ENCODE peak calls at places on chromosomes 2 and 18, in nine cellular contexts. U, K, M, Y, Q, X, H, Z and D are unnamed samples.

GRCh38 chr2:219249203-219249980 is 3.7 kb upstream of the TUBA4B start:
- DNase-seq in K (peak; percentile 94), Z (peak; percentile 80), X (peak; percentile 94), U (no peak), Q (no peak), Y (no peak), M (no peak), H (no peak), D (peak; percentile 55)

GRCh38 chr2:144707927-144708326 is 188.0 kb upstream of the ZEB2 start:
- DNase-seq in Q (peak; percentile 85), Y (no peak), K (no peak), M (no peak), H (no peak), X (no peak), Z (no peak), U (no peak), D (no peak)

GRCh38 chr2:24327988-24328387 is 32.3 kb downstream of the ITSN2 start:
- DNase-seq in Z (no peak), H (no peak), Y (peak; percentile 45), M (no peak), U (peak; percentile 14), X (no peak), K (no peak), Q (no peak), D (no peak)

GRCh38 chr2:97936199-97936598 is 59.5 kb downstream of the TMEM131 start:
- DNase-seq in Z (no peak), Q (no peak), H (peak; percentile 17), K (peak; percentile 35), M (peak; percentile 18), Y (peak; percentile 67), X (no peak), U (peak; percentile 46), D (no peak)

GRCh38 chr2:201858781-201859180 is 52.4 kb downstream of the CDK15 start:
- DNase-seq in X (no peak), Q (no peak), M (peak; percentile 43), Y (peak; percentile 86), Z (no peak), U (peak; percentile 41), H (peak; percentile 17), K (peak; percentile 21), D (no peak)

GRCh38 chr2:135931776-135932438 is 53.5 kb downstream of the DARS1 start:
- DNase-seq in Y (no peak), X (no peak), M (no peak), H (no peak), U (no peak), Q (no peak), K (no peak), Z (no peak), D (no peak)

GRCh38 chr18:9663377-9663776 is 44.7 kb upstream of the RAB31 start:
- DNase-seq in X (no peak), M (no peak), Z (no peak), K (no peak), Q (peak; percentile 26), Y (no peak), U (no peak), H (no peak), D (no peak)

GRCh38 chr2:173669271-173669853 is 295.8 kb downstream of the SP3 start:
- DNase-seq in H (no peak), K (no peak), Q (no peak), U (no peak), Z (no peak), X (no peak), M (no peak), Y (no peak), D (no peak)

GRCh38 chr2:1564506-1564905 is 151.2 kb downstream of the TPO start:
- DNase-seq in X (no peak), K (no peak), Q (no peak), M (no peak), Y (no peak), U (no peak), H (no peak), Z (no peak), D (no peak)

GRCh38 chr18:68417826-68418225 is 297.1 kb downstream of the TMX3 start:
- DNase-seq in M (no peak), U (no peak), Y (no peak), K (no peak), H (no peak), Z (no peak), Q (no peak), X (no peak), D (no peak)

GRCh38 chr2:23434721-23435121 is 49.7 kb downstream of the KLHL29 start:
- DNase-seq in H (no peak), Q (peak; percentile 21), K (no peak), X (peak; percentile 17), U (no peak), M (no peak), Z (peak; percentile 44), Y (no peak), D (no peak)

GRCh38 chr2:152755029-152755428 is 36.6 kb downstream of the ARL6IP6 start:
- DNase-seq in Q (no peak), U (peak; percentile 42), Z (no peak), H (peak; percentile 34), Y (peak; percentile 62), X (no peak), K (no peak), M (peak; percentile 20), D (no peak)

GRCh38 chr18:21513292-21513691 is 87.2 kb downstream of the ESCO1 start:
- DNase-seq in Q (no peak), U (no peak), Y (no peak), K (no peak), M (no peak), Z (no peak), X (no peak), H (no peak), D (no peak)

DNA sequence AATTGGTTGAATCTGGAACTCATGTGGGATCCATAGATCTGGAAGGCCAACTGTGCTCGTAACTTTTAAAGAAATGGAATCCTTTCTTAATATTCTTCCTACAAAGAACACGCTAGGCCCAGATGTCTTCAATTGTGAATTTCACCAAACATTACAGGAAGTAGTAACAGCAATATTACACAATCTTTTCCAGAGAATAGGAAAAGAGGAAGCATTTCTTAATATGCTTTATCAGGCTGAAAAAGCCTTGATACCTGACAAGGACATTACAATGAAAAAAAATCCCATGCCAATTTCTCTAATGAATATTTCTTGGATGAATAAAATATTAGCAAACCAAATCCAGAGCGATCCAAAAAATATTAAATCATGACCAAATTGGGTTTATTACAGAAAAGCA is 80.4 kb upstream of the HAAO start:
- DNase-seq in Q (no peak), Y (no peak), K (no peak), X (no peak), M (no peak), Z (no peak), U (no peak), H (no peak), D (no peak)
- H3K4me1 ChIP-seq in Q (no peaks in the 10 kb centered on the region), Y (no peaks in the 10 kb centered on the region), K (peaks cover 11% of the 10 kb centered on the region), X (peaks cover 33% of the 10 kb centered on the region), M (no peaks in the 10 kb centered on the region), Z (no peaks in the 10 kb centered on the region), U (no peaks in the 10 kb centered on the region), H (no peaks in the 10 kb centered on the region), D (no peaks in the 10 kb centered on the region)

GRCh38 chr2:68245672-68246071 is 6.7 kb downstream of the PPP3R1 start:
- DNase-seq in Q (no peak), X (no peak), Y (no peak), Z (no peak), M (no peak), U (no peak), H (no peak), K (no peak), D (no peak)

GRCh38 chr2:68248361-68248760 is 4.0 kb downstream of the PPP3R1 start:
- DNase-seq in K (no peak), H (no peak), M (no peak), X (no peak), Z (no peak), Q (no peak), U (no peak), Y (no peak), D (no peak)

GRCh38 chr2:68245066-68245465 is 7.3 kb downstream of the PPP3R1 start:
- DNase-seq in X (no peak), U (no peak), H (no peak), Q (no peak), M (no peak), Y (no peak), Z (no peak), K (no peak), D (no peak)

GRCh38 chr2:68240446-68240845 is 11.9 kb downstream of the PPP3R1 start:
- DNase-seq in X (no peak), Y (no peak), U (no peak), Z (no peak), M (no peak), H (no peak), Q (no peak), K (no peak), D (no peak)

GRCh38 chr2:68244456-68244855 is 7.9 kb downstream of the PPP3R1 start:
- DNase-seq in Y (no peak), K (no peak), Q (no peak), U (no peak), X (no peak), H (no peak), Z (no peak), M (no peak), D (no peak)
- H3K36me3 ChIP-seq in Y (no peaks in the 10 kb centered on the region), K (no peaks in the 10 kb centered on the region), Q (peaks cover 21% of the 10 kb centered on the region), U (no peaks in the 10 kb centered on the region), X (no peaks in the 10 kb centered on the region), H (no peaks in the 10 kb centered on the region), Z (no peaks in the 10 kb centered on the region), M (peaks cover 7% of the 10 kb centered on the region), D (no peaks in the 10 kb centered on the region)

DNA sequence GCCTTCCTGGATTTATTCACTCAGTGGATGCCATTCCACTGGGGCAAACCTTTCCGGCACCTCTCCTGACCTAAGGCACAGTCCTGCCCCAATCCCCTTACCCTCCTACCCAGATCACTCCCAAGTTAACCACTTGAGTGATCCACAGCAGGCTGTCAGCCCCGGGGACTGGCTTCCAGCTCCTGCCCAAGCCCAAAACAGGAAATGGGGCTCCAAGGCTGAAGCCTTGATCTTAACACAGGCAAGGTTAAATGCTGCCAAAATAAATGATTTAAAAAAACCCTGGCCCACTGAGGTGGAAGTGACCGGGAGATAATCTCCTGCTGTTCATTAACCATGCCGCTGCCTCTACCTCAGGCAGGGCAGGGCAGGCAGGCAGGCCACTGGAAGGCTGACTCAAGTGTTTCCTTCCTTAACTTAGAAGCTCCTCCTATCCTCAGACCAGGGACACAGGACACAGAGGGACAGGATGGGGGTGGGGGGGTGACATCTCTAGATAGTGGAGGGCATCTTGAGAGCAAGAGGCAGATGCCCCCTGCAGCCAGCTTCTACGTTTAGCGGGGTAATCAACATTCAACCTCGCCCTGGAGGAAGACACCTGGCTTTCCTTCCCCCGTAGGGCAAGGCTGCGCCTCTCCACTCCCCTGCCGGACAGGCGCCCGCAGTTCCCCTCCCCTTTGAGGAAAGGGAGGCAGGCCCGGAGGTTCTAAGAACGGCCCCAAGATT is 1.3 kb downstream of the RAB11FIP5 start:
- DNase-seq in H (no peak), Y (peak; percentile 60), U (peak; percentile 9), Z (peak; percentile 60), K (peak; percentile 55), M (no peak), Q (no peak), X (peak; percentile 54), D (peak; percentile 3)
- H3K4me3 ChIP-seq in H (peak overlapping the region; percentile 58), Y (peak overlapping the region; percentile 85), U (peak overlapping the region; percentile 72), Z (peak overlapping the region; percentile 89), K (peak overlapping the region; percentile 79), M (peak overlapping the region; percentile 72), Q (peak overlapping the region; percentile 87), X (peak overlapping the region; percentile 87), D (peak overlapping the region; percentile 68)

DNA sequence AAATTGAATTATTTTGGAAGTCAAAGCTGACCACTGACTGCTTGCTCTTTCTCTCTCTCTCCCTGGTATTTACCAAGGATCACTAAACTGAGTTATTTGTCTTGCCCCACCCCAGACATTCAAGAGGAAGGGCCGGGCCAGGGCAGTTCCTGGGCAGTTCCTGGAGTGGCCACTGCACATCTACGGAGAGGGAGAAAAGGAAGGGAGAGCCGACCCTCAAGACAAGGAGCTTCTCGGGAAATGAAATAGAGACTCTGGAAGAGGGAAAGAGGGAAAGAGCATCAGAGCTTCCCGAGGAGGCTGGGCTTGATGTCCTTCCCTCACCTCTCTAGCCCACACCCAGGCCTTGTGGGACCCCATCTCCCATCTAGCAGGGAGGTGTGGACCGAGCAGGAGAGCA is 83.1 kb downstream of the SEPTIN10 start:
- DNase-seq in M (no peak), H (no peak), K (no peak), U (no peak), Q (peak; percentile 26), Z (no peak), Y (no peak), X (no peak), D (no peak)
- H3K4me1 ChIP-seq in M (no peaks in the 10 kb centered on the region), H (no peaks in the 10 kb centered on the region), K (peaks cover 5% of the 10 kb centered on the region), U (peaks cover 21% of the 10 kb centered on the region), Q (peaks cover 5% of the 10 kb centered on the region), Z (no peaks in the 10 kb centered on the region), Y (peaks cover 6% of the 10 kb centered on the region), X (peaks cover 10% of the 10 kb centered on the region), D (no peaks in the 10 kb centered on the region)